ENCODE peak calls at places on chromosomes 11 and 22, in seven cellular contexts. K is astrocyte, L is aorta, Y is thoracic aorta, J is fibroblast of lung, D is stomach, Q is left ventricle myocardium inferior. R is an unnamed sample.

GRCh38 chr22:40281717-40282116 is 64.6 kb upstream of the ADSL start:
- DNase-seq in K (no peak), L (no peak), Y (no peak), J (no peak), D (no peak), Q (no peak), R (no peak)

GRCh38 chr22:38963872-38964271 is 6.5 kb downstream of the APOBEC3A start:
- DNase-seq in K (no peak), L (peak; percentile 58), Y (no peak), J (no peak), D (peak; percentile 74), Q (no peak), R (no peak)

GRCh38 chr11:36638586-36638985 is 40.5 kb upstream of the RAG2 start:
- DNase-seq in K (no peak), L (no peak), Y (no peak), J (no peak), D (no peak), Q (no peak), R (no peak)

GRCh38 chr22:30970356-30970746 is 1.3 kb downstream of the TUG1 start:
- DNase-seq in K (no peak), L (no peak), Y (no peak), J (no peak), D (no peak), Q (no peak), R (no peak)

GRCh38 chr11:128893578-128894295 is 2.6 kb downstream of the KCNJ5 start:
- DNase-seq in K (no peak), L (no peak), Y (no peak), J (no peak), D (no peak), Q (no peak), R (no peak)

GRCh38 chr11:8068605-8069221 is 12.3 kb upstream of the TUB start:
- DNase-seq in K (peak; percentile 92), L (no peak), Y (no peak), J (peak; percentile 92), D (no peak), Q (peak; percentile 46), R (no peak)

GRCh38 chr11:105821366-105821765 is 200.7 kb downstream of the MSANTD4 start:
- DNase-seq in K (no peak), L (no peak), Y (no peak), J (no peak), D (no peak), Q (no peak), R (no peak)

GRCh38 chr11:33542921-33543320 is 157.7 kb downstream of the C11orf91 start:
- DNase-seq in K (no peak), L (no peak), Y (no peak), J (peak; percentile 58), D (peak; percentile 66), Q (peak; percentile 43), R (peak; percentile 69)

GRCh38 chr11:121965330-121965729 is 150.7 kb downstream of the BLID start:
- DNase-seq in K (peak; percentile 51), L (peak; percentile 66), Y (no peak), J (no peak), D (no peak), Q (peak; percentile 15), R (no peak)

GRCh38 chr11:702731-703461 is 3.1 kb upstream of the EPS8L2 start:
- DNase-seq in K (no peak), L (peak; percentile 87), Y (no peak), J (no peak), D (peak; percentile 84), Q (no peak), R (no peak)

GRCh38 chr11:14836106-14836492 is 55.9 kb downstream of the CYP2R1 start:
- DNase-seq in K (no peak), L (no peak), Y (no peak), J (no peak), D (no peak), Q (no peak), R (no peak)

GRCh38 chr11:82818399-82819043 is 81.7 kb downstream of the PRCP start:
- DNase-seq in K (no peak), L (no peak), Y (no peak), J (no peak), D (no peak), Q (no peak), R (no peak)

GRCh38 chr11:99422581-99423434 is 402.1 kb downstream of the CNTN5 start:
- DNase-seq in K (no peak), L (no peak), Y (no peak), J (peak; percentile 11), D (no peak), Q (no peak), R (no peak)

GRCh38 chr11:3124821-3125220 is 40.3 kb downstream of the OSBPL5 start:
- DNase-seq in K (no peak), L (peak; percentile 61), Y (no peak), J (no peak), D (no peak), Q (no peak), R (no peak)

GRCh38 chr11:45921561-45922424 is 663 bp upstream of the LARGE2 start:
- DNase-seq in K (no peak), L (peak; percentile 73), Y (no peak), J (no peak), D (peak; percentile 89), Q (peak; percentile 13), R (peak; percentile 65)
- H3K27me3 ChIP-seq in K (peaks cover 30% of the 10 kb centered on the region), L (no peaks in the 10 kb centered on the region), Y (peaks cover 6% of the 10 kb centered on the region), J (peaks cover 31% of the 10 kb centered on the region), D (no peaks in the 10 kb centered on the region), Q (peaks cover 50% of the 10 kb centered on the region), R (peaks cover 18% of the 10 kb centered on the region)

GRCh38 chr11:45662096-45662664 is 3.2 kb downstream of the CHST1 start:
- DNase-seq in K (no peak), L (peak; percentile 57), Y (no peak), J (no peak), D (no peak), Q (no peak), R (no peak)
- H3K27me3 ChIP-seq in K (peaks cover 19% of the 10 kb centered on the region), L (no peaks in the 10 kb centered on the region), Y (no peaks in the 10 kb centered on the region), J (peaks cover 34% of the 10 kb centered on the region), D (no peaks in the 10 kb centered on the region), Q (peaks cover 57% of the 10 kb centered on the region), R (peaks cover 31% of the 10 kb centered on the region)

DNA sequence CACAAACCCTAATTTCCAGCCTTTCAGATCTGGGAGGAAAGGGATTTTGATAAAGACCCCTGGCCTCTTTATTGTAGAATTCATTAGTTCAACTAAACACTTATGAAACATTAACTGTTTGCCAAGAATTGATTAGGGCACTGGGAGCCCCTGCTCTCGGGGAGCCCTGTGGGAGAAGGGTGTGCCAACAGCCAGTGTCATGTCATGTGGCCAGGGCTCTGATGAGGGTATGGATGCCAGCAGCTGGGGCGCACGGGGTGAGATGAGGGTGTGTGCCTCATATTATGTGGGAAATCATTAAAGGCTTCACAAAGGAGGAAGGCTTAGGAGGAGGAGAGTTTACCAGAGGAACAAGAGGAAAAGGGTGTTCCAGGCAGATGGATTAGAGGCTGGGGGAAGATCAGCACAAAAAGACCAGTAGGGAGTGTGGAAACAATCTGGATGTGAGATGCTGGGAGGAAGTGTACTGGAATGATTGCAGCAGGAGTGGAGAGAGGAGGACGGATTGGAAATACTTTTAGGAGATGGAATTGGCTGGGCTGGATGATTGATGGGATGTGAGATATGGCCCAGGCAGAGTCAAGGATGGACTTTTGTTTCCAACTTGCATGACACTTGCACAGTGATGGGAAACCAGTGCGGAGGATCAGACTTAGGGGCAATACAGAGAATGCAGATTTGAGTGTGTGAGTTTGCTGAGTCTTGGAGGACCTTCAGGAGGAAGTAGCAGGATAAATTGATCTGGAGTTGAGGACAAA is 137.8 kb downstream of the CSNK2A3 start:
- DNase-seq in K (no peak), L (no peak), Y (no peak), J (no peak), D (no peak), Q (no peak), R (no peak)
- H3K27me3 ChIP-seq in K (peaks cover 15% of the 10 kb centered on the region), L (no peaks in the 10 kb centered on the region), Y (no peaks in the 10 kb centered on the region), J (peaks cover 15% of the 10 kb centered on the region), D (no peaks in the 10 kb centered on the region), Q (no peaks in the 10 kb centered on the region), R (no peaks in the 10 kb centered on the region)

GRCh38 chr11:86802146-86802545 is 1.8 kb downstream of the PRSS23 start:
- DNase-seq in K (no peak), L (no peak), Y (no peak), J (no peak), D (no peak), Q (no peak), R (no peak)

GRCh38 chr11:86802601-86803051 is 2.3 kb downstream of the PRSS23 start:
- DNase-seq in K (peak; percentile 50), L (no peak), Y (no peak), J (peak; percentile 66), D (no peak), Q (no peak), R (no peak)

GRCh38 chr11:86803641-86804040 is 3.3 kb downstream of the PRSS23 start:
- DNase-seq in K (no peak), L (no peak), Y (no peak), J (no peak), D (no peak), Q (no peak), R (no peak)

GRCh38 chr11:86804871-86805415 is 4.6 kb downstream of the PRSS23 start:
- DNase-seq in K (no peak), L (no peak), Y (no peak), J (no peak), D (no peak), Q (no peak), R (no peak)

GRCh38 chr11:86803136-86803535 is 2.8 kb downstream of the PRSS23 start:
- DNase-seq in K (no peak), L (no peak), Y (no peak), J (no peak), D (no peak), Q (no peak), R (no peak)
- H3K27me3 ChIP-seq in K (no peaks in the 10 kb centered on the region), L (no peaks in the 10 kb centered on the region), Y (no peaks in the 10 kb centered on the region), J (no peaks in the 10 kb centered on the region), D (no peaks in the 10 kb centered on the region), Q (no peaks in the 10 kb centered on the region), R (no peaks in the 10 kb centered on the region)

DNA sequence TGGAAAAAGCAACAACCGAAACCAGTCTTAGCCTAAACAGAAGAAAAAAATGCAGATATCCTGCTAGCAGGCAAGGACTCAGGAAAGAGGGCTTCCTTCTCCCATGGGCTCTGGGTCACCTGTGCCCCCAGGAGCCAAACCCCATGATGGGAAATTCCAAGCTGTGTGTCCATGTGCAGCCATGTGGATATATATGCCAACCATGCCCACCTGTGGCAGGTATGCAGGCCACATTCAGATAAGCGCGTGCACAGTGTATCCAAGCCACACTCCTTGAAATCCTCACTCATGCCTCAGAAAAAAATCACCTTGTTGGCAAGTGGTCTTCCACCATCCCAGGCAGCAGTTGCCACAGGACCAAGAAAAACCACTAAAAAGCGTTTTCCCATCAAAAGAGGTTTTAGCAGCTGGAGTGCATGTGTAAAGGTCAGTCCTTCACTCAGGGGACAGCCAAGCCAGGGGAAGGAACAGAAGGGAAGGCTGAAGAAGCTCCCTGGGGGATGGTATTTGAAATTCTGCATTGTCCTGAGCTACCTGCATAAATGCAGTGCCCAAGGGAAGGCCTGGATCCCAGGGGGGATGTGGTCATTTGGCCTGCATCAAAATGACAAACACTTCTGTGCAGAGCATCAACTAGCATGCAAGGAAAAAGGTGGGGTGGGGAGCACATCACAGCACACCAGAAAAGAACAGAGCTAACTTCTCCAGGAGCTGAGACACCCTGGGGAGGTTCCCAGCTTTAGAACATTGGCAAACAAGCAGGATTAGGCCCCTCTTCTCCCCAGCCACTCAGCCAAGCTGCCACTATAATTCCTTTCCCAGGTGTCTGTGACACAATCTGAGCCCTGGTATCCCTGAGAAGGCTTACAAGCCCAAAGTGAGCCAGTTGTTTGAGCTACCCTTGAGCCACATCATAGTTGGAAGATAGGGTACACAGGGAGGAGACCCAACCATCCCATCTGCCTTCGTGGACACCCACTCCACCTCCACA is 76.2 kb downstream of the GALNT18 start:
- DNase-seq in K (no peak), L (no peak), Y (no peak), J (no peak), D (no peak), Q (no peak), R (no peak)
- H3K27me3 ChIP-seq in K (peaks cover 19% of the 10 kb centered on the region), L (no peaks in the 10 kb centered on the region), Y (no peaks in the 10 kb centered on the region), J (no peaks in the 10 kb centered on the region), D (no peaks in the 10 kb centered on the region), Q (no peaks in the 10 kb centered on the region), R (no peaks in the 10 kb centered on the region)

R was measured in Peyer's patch.